ENCODE peak calls at places on chromosomes 4 and X, in ten cellular contexts. Q, M, Z, J, B, G, H, D, S and R are unnamed samples.

GRCh38 chr4:82748781-82749504 is 49.7 kb downstream of the SCD5 start:
- DNase-seq in Q (no peak), M (no peak), Z (peak), J (no peak), B (no peak), G (no peak), H (no peak), D (no peak), S (no peak), R (no peak)

GRCh38 chrX:108485960-108486359 is 46.3 kb downstream of the COL4A5 start:
- DNase-seq in Q (no peak), M (no peak), Z (no peak), J (no peak), B (no peak), G (no peak), H (no peak), D (no peak), S (no peak), R (no peak)

GRCh38 chr4:142347241-142347640 is 498.9 kb downstream of the INPP4B start:
- DNase-seq in Q (no peak), M (no peak), Z (peak), J (no peak), B (peak), G (no peak), H (no peak), D (peak), S (peak), R (no peak)

GRCh38 chr4:143699331-143700059 is 980 bp downstream of the FREM3 start:
- DNase-seq in Q (no peak), M (no peak), Z (no peak), J (no peak), B (no peak), G (no peak), H (no peak), D (no peak), S (no peak), R (no peak)

GRCh38 chr4:139492429-139492828 is 38.5 kb downstream of the RAB33B start:
- DNase-seq in Q (no peak), M (no peak), Z (no peak), J (no peak), B (no peak), G (no peak), H (no peak), D (no peak), S (no peak), R (no peak)

GRCh38 chr4:81550005-81550896 is 78.5 kb upstream of the RASGEF1B start:
- DNase-seq in Q (no peak), M (no peak), Z (no peak), J (no peak), B (peak), G (no peak), H (no peak), D (no peak), S (no peak), R (no peak)

GRCh38 chrX:110561036-110561435 is 202.4 kb downstream of the RTL9 start:
- DNase-seq in Q (no peak), M (no peak), Z (no peak), J (no peak), B (peak), G (no peak), H (no peak), D (no peak), S (no peak), R (no peak)

GRCh38 chrX:68511255-68511654 is 12.4 kb downstream of the YIPF6 start:
- DNase-seq in Q (no peak), M (no peak), Z (peak), J (no peak), B (peak), G (peak), H (no peak), D (no peak), S (peak), R (peak)

GRCh38 chr4:925771-926500 is 6.2 kb downstream of the GAK start:
- DNase-seq in Q (no peak), M (peak), Z (peak), J (no peak), B (peak), G (no peak), H (no peak), D (no peak), S (no peak), R (no peak)

GRCh38 chr4:153448003-153448731 is 18.0 kb upstream of the TMEM131L start:
- DNase-seq in Q (no peak), M (no peak), Z (peak), J (no peak), B (peak), G (no peak), H (no peak), D (peak), S (peak), R (no peak)

GRCh38 chrX:152149648-152150047 is 11.3 kb upstream of the MAGEA10 start:
- DNase-seq in Q (no peak), M (no peak), Z (no peak), J (no peak), B (no peak), G (no peak), H (no peak), D (no peak), S (no peak), R (no peak)

GRCh38 chrX:108001218-108001814 is 19.1 kb upstream of the TEX13B start:
- DNase-seq in Q (peak), M (no peak), Z (peak), J (no peak), B (peak), G (no peak), H (no peak), D (peak), S (peak), R (no peak)

GRCh38 chrX:55340896-55341433 is 76.2 kb upstream of the PAGE3 start:
- DNase-seq in Q (no peak), M (no peak), Z (no peak), J (no peak), B (no peak), G (no peak), H (no peak), D (no peak), S (no peak), R (no peak)

GRCh38 chr4:5827108-5828004 is 65.5 kb downstream of the CRMP1 start:
- DNase-seq in Q (no peak), M (no peak), Z (peak), J (no peak), B (peak), G (no peak), H (no peak), D (no peak), S (peak), R (no peak)

GRCh38 chr4:4639370-4639769 is 97.5 kb upstream of the STX18 start:
- DNase-seq in Q (no peak), M (no peak), Z (no peak), J (no peak), B (no peak), G (no peak), H (no peak), D (no peak), S (no peak), R (no peak)

GRCh38 chr4:79198886-79199591 is 126.8 kb downstream of the NAA11 start:
- DNase-seq in Q (no peak), M (no peak), Z (peak), J (no peak), B (no peak), G (no peak), H (no peak), D (peak), S (peak), R (no peak)

GRCh38 chr4:100495074-100495473 is 22.7 kb downstream of the EMCN start:
- DNase-seq in Q (no peak), M (no peak), Z (no peak), J (no peak), B (no peak), G (no peak), H (no peak), D (no peak), S (no peak), R (no peak)

GRCh38 chr4:7063362-7063761 is 4.5 kb downstream of the GRPEL1 start:
- DNase-seq in Q (no peak), M (peak), Z (no peak), J (no peak), B (no peak), G (no peak), H (no peak), D (no peak), S (no peak), R (no peak)

GRCh38 chr4:8882239-8882638 is 10.6 kb upstream of the HMX1 start:
- DNase-seq in Q (no peak), M (no peak), Z (no peak), J (no peak), B (no peak), G (no peak), H (no peak), D (no peak), S (no peak), R (no peak)

GRCh38 chr4:10162341-10163000 is 45.9 kb upstream of the WDR1 start:
- DNase-seq in Q (no peak), M (no peak), Z (no peak), J (no peak), B (no peak), G (no peak), H (no peak), D (no peak), S (no peak), R (no peak)